ENCODE peak calls at places on chromosomes 13 and 19, in ten cellular contexts. F is tibial artery, W is testis, U is upper lobe of left lung, T is heart left ventricle, D is psoas muscle, B is tibial nerve, M is IMR-90, Z is GM12878, K is endodermal cell. J is an unnamed sample.
A peak's percentile ranks its signal among the peaks of the same experiment; 100 is the strongest.

GRCh38 chr19:17225051-17225450 is 975 bp upstream of the OCEL1 start:
- DNase-seq in B (no peak), Z (no peak), F (no peak), D (no peak), U (no peak), M (no peak), T (no peak), W (no peak), K (no peak), J (no peak)

GRCh38 chr19:51158474-51159129 is 16.5 kb downstream of the SIGLEC7 start:
- DNase-seq in Z (no peak), U (no peak), M (peak; percentile 7), T (no peak), W (peak; percentile 71), D (peak; percentile 41), F (no peak), B (no peak), K (peak; percentile 92), J (peak; percentile 75)

GRCh38 chr19:34017024-34017423 is 155.3 kb upstream of the LSM14A start:
- DNase-seq in U (no peak), B (no peak), W (no peak), D (no peak), M (no peak), K (no peak), T (no peak), F (no peak), Z (no peak), J (no peak)

GRCh38 chr19:35268546-35269424 is at the start of gene USF2:
- DNase-seq in K (peak; percentile 86), Z (no peak), U (peak; percentile 92), F (peak; percentile 84), T (peak; percentile 83), D (peak; percentile 81), W (peak; percentile 84), M (peak; percentile 61), B (no peak), J (peak; percentile 89)

GRCh38 chr19:55493052-55493649 is 4.9 kb downstream of the SSC5D start:
- DNase-seq in T (peak; percentile 41), K (no peak), Z (no peak), D (no peak), F (no peak), W (no peak), U (no peak), M (peak; percentile 67), B (no peak), J (no peak)

GRCh38 chr13:23856008-23856750 is 33.0 kb downstream of the MIPEP start:
- DNase-seq in K (no peak), U (no peak), W (no peak), B (no peak), T (no peak), Z (no peak), M (no peak), D (no peak), F (no peak), J (no peak)

GRCh38 chr19:21568816-21569496 is 63.6 kb downstream of the ZNF429 start:
- DNase-seq in T (peak; percentile 91), K (no peak), D (peak; percentile 81), F (peak; percentile 94), M (peak; percentile 94), B (peak; percentile 87), Z (no peak), U (no peak), W (peak; percentile 97), J (peak; percentile 87)

GRCh38 chr13:106587787-106588186 is 19.9 kb upstream of the ARGLU1 start:
- DNase-seq in F (no peak), M (no peak), B (no peak), K (no peak), T (no peak), W (no peak), D (no peak), Z (no peak), U (no peak), J (no peak)

GRCh38 chr19:14514215-14514871 is 3.9 kb downstream of the DNAJB1 start:
- DNase-seq in B (no peak), Z (no peak), D (no peak), U (no peak), K (no peak), M (no peak), W (no peak), T (no peak), F (no peak), J (no peak)

GRCh38 chr19:39705578-39706188 is 1.4 kb downstream of the LGALS14 start:
- DNase-seq in F (no peak), U (no peak), M (no peak), Z (no peak), D (no peak), T (no peak), K (no peak), W (no peak), B (no peak), J (no peak)
- H3K4me1 ChIP-seq in F (no peaks in the 10 kb centered on the region), U (no peaks in the 10 kb centered on the region), M (no peaks in the 10 kb centered on the region), Z (peaks cover 83% of the 10 kb centered on the region), D (no peaks in the 10 kb centered on the region), T (no peaks in the 10 kb centered on the region), K (no peaks in the 10 kb centered on the region), W (no peaks in the 10 kb centered on the region), B (no peaks in the 10 kb centered on the region), J (no peaks in the 10 kb centered on the region)

DNA sequence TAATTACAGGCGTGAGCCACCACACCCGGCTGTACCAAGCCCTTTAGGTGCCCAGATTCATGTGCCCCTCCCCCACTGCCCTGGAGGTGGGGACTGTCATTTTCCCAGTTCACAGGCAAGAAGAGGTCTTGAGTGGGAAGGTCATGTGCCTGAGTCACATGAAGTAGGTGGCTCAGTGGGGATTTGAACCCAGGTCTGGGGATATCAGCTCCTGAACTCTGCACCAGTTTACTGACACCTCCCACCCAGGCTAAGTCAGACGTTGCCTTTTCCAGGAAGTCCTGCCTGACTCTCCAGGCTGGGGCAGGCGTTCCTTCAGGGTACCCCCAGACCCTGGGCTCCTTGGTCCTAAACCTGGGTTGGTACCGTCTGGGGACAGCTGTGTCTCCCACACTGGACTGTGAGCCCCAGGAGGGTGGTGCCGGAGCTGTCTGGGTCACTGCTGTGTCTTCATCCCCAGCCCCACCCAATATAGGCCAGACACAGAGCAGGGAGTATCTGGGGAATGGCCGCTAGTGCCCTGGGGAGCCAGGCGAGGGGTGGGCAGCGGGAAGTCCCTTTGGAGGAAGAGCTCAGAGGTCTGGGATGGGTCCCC is 8.6 kb downstream of the VASP start:
- DNase-seq in W (no peak), D (no peak), K (no peak), Z (no peak), U (no peak), M (no peak), T (peak; percentile 44), F (no peak), B (no peak), J (no peak)
- H3K27ac ChIP-seq in W (no peak overlapping the region), D (no peak overlapping the region), K (no peak overlapping the region), Z (peak overlapping the region; percentile 75), U (peak overlapping the region; percentile 97), M (no peak overlapping the region), T (peak overlapping the region; percentile 74), F (no peak overlapping the region), B (no peak overlapping the region), J (no peak overlapping the region)

DNA sequence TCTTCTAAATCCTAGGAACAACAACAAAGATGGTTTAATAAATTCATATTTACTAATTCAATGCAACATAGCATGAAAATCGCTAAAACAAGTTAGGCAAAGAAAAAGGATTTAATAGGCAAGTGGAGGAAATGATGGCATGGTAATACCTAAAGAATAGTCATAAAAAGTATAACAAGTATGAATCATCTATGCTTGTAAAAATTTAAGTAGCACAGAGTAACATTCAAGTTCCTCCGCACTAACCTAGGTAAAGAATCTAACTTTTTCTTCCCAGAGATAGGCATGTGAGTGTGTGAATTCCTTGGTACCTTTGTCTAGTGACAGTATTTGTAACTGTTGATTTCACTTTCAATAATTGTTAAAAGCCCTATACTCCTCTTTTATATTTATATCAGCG is 42.6 kb downstream of the RCBTB2 start:
- DNase-seq in B (no peak), K (no peak), W (no peak), F (no peak), Z (no peak), D (no peak), U (no peak), M (no peak), T (no peak), J (no peak)
- H3K4me1 ChIP-seq in B (no peaks in the 10 kb centered on the region), K (no peaks in the 10 kb centered on the region), W (no peaks in the 10 kb centered on the region), F (no peaks in the 10 kb centered on the region), Z (peaks cover 65% of the 10 kb centered on the region), D (peaks cover 3% of the 10 kb centered on the region), U (peaks cover 28% of the 10 kb centered on the region), M (no peaks in the 10 kb centered on the region), T (peaks cover 47% of the 10 kb centered on the region), J (no peaks in the 10 kb centered on the region)

DNA sequence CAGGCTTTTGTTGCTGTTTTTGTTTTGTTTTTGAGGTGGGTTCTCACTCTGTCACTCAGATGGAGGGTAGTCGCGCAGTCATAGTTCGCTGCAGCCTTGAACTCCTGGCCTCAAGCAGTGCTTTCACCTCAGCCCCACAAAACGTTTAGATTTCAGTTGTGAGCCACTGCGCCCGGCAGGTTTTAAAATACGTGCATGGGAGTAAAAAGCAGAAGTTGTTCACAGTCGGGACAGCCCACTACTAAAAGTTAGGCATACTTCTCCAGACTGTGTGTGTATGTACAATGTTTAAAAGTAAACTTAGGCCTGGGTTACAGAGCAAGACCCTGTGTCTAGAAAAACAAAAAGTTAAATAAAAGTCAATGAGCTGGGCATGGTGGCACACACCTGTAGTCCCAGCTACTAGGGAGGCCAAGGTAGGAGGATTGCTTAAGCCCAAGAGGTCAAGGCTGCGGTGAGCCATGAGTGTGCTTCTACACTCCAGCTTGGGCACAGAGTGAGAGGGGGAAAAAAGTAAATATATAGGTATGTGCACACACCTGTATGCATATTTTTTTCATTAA is 6.1 kb downstream of the SAFB start:
- DNase-seq in D (no peak), T (no peak), B (no peak), F (no peak), Z (no peak), W (no peak), U (no peak), M (no peak), K (no peak), J (no peak)
- H3K27ac ChIP-seq in D (peak overlapping the region; percentile 61), T (no peak overlapping the region), B (no peak overlapping the region), F (no peak overlapping the region), Z (no peak overlapping the region), W (no peak overlapping the region), U (peak overlapping the region; percentile 41), M (no peak overlapping the region), K (no peak overlapping the region), J (no peak overlapping the region)

DNA sequence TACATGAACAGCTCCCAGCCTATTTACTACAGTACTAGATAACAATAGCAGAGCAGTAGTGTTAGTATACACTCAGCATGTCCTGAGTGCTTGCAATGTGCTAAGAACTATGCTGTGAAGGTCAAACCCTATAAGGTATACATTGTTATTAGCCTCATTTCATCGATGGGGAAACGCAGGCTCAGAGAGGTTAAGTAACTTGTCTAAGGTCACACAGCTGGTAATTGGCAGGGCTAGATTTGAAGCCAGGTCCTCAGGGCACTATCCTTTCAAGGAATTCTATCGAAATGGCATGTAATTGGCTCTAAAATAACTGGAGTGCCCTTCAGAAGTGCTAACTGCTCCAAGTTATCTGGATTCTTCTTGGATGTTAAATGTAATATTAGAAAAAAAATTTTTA is 295.6 kb downstream of the ZNF536 start:
- DNase-seq in M (no peak), D (no peak), Z (no peak), T (no peak), K (peak; percentile 14), U (no peak), W (no peak), F (no peak), B (no peak), J (no peak)
- H3K4me1 ChIP-seq in M (no peaks in the 10 kb centered on the region), D (no peaks in the 10 kb centered on the region), Z (no peaks in the 10 kb centered on the region), T (peaks cover 26% of the 10 kb centered on the region), K (no peaks in the 10 kb centered on the region), U (no peaks in the 10 kb centered on the region), W (peaks cover 30% of the 10 kb centered on the region), F (peaks cover 7% of the 10 kb centered on the region), B (no peaks in the 10 kb centered on the region), J (no peaks in the 10 kb centered on the region)